ENCODE peak calls at places on chromosomes 1 and 21, in nine cellular contexts. One of them, this sample, is unnamed.

GRCh38 chr1:80836505-80836904 is 964.2 kb upstream of the ADGRL2 start:
- DNase-seq in lower lobe of right lung: no peak
- DNase-seq in hepatocyte: no peak
- DNase-seq in A549: no peak
- DNase-seq in cardiac muscle cell: no peak
- DNase-seq in thyroid gland: no peak
- DNase-seq in aorta: no peak
- DNase-seq in psoas muscle: no peak
- DNase-seq in mesenchymal stem cell: no peak
- DNase-seq in this sample: no peak

GRCh38 chr1:146036990-146037646 is 15.6 kb upstream of the HJV start:
- DNase-seq in aorta: peak; percentile 83
- DNase-seq in hepatocyte: peak; percentile 84
- DNase-seq in cardiac muscle cell: peak; percentile 90
- DNase-seq in A549: peak; percentile 89
- DNase-seq in thyroid gland: peak; percentile 80
- DNase-seq in lower lobe of right lung: peak; percentile 78
- DNase-seq in mesenchymal stem cell: peak; percentile 95
- DNase-seq in psoas muscle: peak; percentile 77
- DNase-seq in this sample: peak; percentile 85

GRCh38 chr1:81477704-81478103 is 323.0 kb upstream of the ADGRL2 start:
- DNase-seq in aorta: no peak
- DNase-seq in mesenchymal stem cell: peak; percentile 53
- DNase-seq in lower lobe of right lung: no peak
- DNase-seq in cardiac muscle cell: peak; percentile 9
- DNase-seq in hepatocyte: no peak
- DNase-seq in psoas muscle: no peak
- DNase-seq in A549: no peak
- DNase-seq in thyroid gland: no peak
- DNase-seq in this sample: no peak

GRCh38 chr1:117678246-117678977 is 72.6 kb downstream of the TENT5C start:
- DNase-seq in hepatocyte: no peak
- DNase-seq in lower lobe of right lung: no peak
- DNase-seq in aorta: no peak
- DNase-seq in thyroid gland: peak; percentile 31
- DNase-seq in psoas muscle: no peak
- DNase-seq in mesenchymal stem cell: peak; percentile 67
- DNase-seq in A549: no peak
- DNase-seq in cardiac muscle cell: no peak
- DNase-seq in this sample: no peak

GRCh38 chr1:228321478-228321877 is 85.2 kb downstream of the TRIM11 start:
- DNase-seq in hepatocyte: no peak
- DNase-seq in psoas muscle: no peak
- DNase-seq in aorta: peak; percentile 39
- DNase-seq in thyroid gland: no peak
- DNase-seq in A549: no peak
- DNase-seq in cardiac muscle cell: no peak
- DNase-seq in lower lobe of right lung: peak; percentile 32
- DNase-seq in mesenchymal stem cell: no peak
- DNase-seq in this sample: no peak

GRCh38 chr1:196535727-196536126 is 72.5 kb downstream of the KCNT2 start:
- DNase-seq in cardiac muscle cell: peak; percentile 29
- DNase-seq in aorta: peak; percentile 23
- DNase-seq in A549: peak; percentile 65
- DNase-seq in hepatocyte: no peak
- DNase-seq in lower lobe of right lung: no peak
- DNase-seq in thyroid gland: no peak
- DNase-seq in psoas muscle: no peak
- DNase-seq in mesenchymal stem cell: peak; percentile 36
- DNase-seq in this sample: no peak

GRCh38 chr1:25799758-25800537 is at the start of gene SELENON:
- DNase-seq in thyroid gland: peak; percentile 68
- DNase-seq in aorta: peak; percentile 86
- DNase-seq in A549: no peak
- DNase-seq in cardiac muscle cell: peak; percentile 78
- DNase-seq in hepatocyte: peak; percentile 75
- DNase-seq in mesenchymal stem cell: peak; percentile 54
- DNase-seq in psoas muscle: peak; percentile 74
- DNase-seq in lower lobe of right lung: peak; percentile 86
- DNase-seq in this sample: peak; percentile 66

GRCh38 chr1:108830119-108831008 is 26.5 kb downstream of the AKNAD1 start:
- DNase-seq in aorta: peak; percentile 89
- DNase-seq in hepatocyte: peak; percentile 36
- DNase-seq in cardiac muscle cell: peak; percentile 89
- DNase-seq in mesenchymal stem cell: peak; percentile 99
- DNase-seq in psoas muscle: peak; percentile 90
- DNase-seq in lower lobe of right lung: peak; percentile 58
- DNase-seq in A549: peak; percentile 83
- DNase-seq in thyroid gland: peak; percentile 31
- DNase-seq in this sample: peak; percentile 83

GRCh38 chr1:31782066-31782762 is 18.1 kb upstream of the ADGRB2 start:
- DNase-seq in A549: no peak
- DNase-seq in aorta: no peak
- DNase-seq in mesenchymal stem cell: no peak
- DNase-seq in psoas muscle: no peak
- DNase-seq in hepatocyte: peak; percentile 57
- DNase-seq in cardiac muscle cell: no peak
- DNase-seq in lower lobe of right lung: no peak
- DNase-seq in thyroid gland: no peak
- DNase-seq in this sample: no peak

GRCh38 chr21:37787456-37787855 is 128.8 kb downstream of the KCNJ6 start:
- DNase-seq in A549: peak; percentile 53
- DNase-seq in hepatocyte: no peak
- DNase-seq in cardiac muscle cell: peak; percentile 78
- DNase-seq in psoas muscle: no peak
- DNase-seq in lower lobe of right lung: no peak
- DNase-seq in mesenchymal stem cell: peak; percentile 87
- DNase-seq in aorta: no peak
- DNase-seq in thyroid gland: no peak
- DNase-seq in this sample: no peak

DNA sequence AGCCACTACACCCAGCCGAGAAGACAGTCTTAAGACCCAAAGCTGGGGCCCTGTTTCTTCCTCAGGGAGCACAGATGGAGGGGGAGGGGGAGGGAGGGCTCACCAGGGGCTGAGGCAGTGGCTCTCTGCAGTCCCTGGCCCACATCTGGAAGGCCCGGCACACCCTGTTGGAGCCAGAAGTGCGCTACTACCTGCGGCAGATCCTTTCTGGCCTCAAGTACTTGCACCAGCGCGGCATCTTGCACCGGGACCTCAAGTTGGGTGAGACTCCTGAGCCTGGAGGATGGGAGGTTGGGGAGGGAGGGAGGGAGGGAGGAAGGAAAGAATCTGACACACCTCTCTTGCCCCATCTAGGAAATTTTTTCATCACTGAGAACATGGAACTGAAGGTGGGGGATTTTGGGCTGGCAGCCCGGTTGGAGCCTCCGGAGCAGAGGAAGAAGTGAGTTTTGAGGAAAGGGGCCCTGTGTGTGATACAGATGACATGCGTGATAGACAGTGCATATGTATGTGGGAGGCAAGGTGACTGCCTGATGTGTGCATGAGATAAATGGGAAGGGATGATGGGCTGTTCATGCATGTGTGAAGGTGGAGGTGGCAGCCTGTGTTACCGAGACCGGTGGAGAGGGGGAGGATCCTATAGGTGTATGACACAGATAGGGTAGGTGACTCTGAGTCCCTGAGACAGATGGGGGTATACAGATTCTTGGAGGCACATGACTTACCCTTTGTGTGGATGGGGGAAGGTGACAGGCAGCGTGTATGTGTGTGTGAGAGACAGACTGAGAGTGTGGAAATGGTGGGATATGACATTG is 1.5 kb downstream of the PLK3 start:
- DNase-seq in cardiac muscle cell: peak; percentile 42
- DNase-seq in hepatocyte: peak; percentile 25
- DNase-seq in lower lobe of right lung: peak; percentile 54
- DNase-seq in thyroid gland: no peak
- DNase-seq in A549: no peak
- DNase-seq in psoas muscle: no peak
- DNase-seq in mesenchymal stem cell: peak; percentile 38
- DNase-seq in aorta: peak; percentile 53
- DNase-seq in this sample: no peak
- H3K4me3 ChIP-seq in cardiac muscle cell: no peak overlapping the region
- H3K4me3 ChIP-seq in hepatocyte: no peak overlapping the region
- H3K4me3 ChIP-seq in lower lobe of right lung: peak overlapping the region; percentile 83
- H3K4me3 ChIP-seq in thyroid gland: no peak overlapping the region
- H3K4me3 ChIP-seq in A549: peak overlapping the region; percentile 98
- H3K4me3 ChIP-seq in psoas muscle: peak overlapping the region; percentile 74
- H3K4me3 ChIP-seq in mesenchymal stem cell: peak overlapping the region; percentile 90
- H3K4me3 ChIP-seq in aorta: peak overlapping the region; percentile 57
- H3K4me3 ChIP-seq in this sample: peak overlapping the region; percentile 62

GRCh38 chr1:246106342-246106763 is 400.7 kb downstream of the SMYD3 start:
- DNase-seq in mesenchymal stem cell: peak; percentile 51
- DNase-seq in lower lobe of right lung: no peak
- DNase-seq in psoas muscle: no peak
- DNase-seq in A549: no peak
- DNase-seq in cardiac muscle cell: no peak
- DNase-seq in hepatocyte: no peak
- DNase-seq in aorta: no peak
- DNase-seq in thyroid gland: no peak
- DNase-seq in this sample: no peak

GRCh38 chr1:246107516-246108277 is 399.4 kb downstream of the SMYD3 start:
- DNase-seq in aorta: no peak
- DNase-seq in lower lobe of right lung: no peak
- DNase-seq in cardiac muscle cell: peak; percentile 18
- DNase-seq in thyroid gland: no peak
- DNase-seq in A549: no peak
- DNase-seq in hepatocyte: no peak
- DNase-seq in psoas muscle: no peak
- DNase-seq in mesenchymal stem cell: peak; percentile 67
- DNase-seq in this sample: no peak

GRCh38 chr1:246110343-246111219 is 396.5 kb downstream of the SMYD3 start:
- DNase-seq in hepatocyte: peak; percentile 46
- DNase-seq in psoas muscle: no peak
- DNase-seq in mesenchymal stem cell: peak; percentile 95
- DNase-seq in lower lobe of right lung: no peak
- DNase-seq in aorta: no peak
- DNase-seq in A549: peak; percentile 63
- DNase-seq in cardiac muscle cell: peak; percentile 21
- DNase-seq in thyroid gland: no peak
- DNase-seq in this sample: no peak

GRCh38 chr1:246108278-246108925 is 398.7 kb downstream of the SMYD3 start:
- DNase-seq in thyroid gland: no peak
- DNase-seq in aorta: no peak
- DNase-seq in lower lobe of right lung: no peak
- DNase-seq in hepatocyte: peak; percentile 8
- DNase-seq in psoas muscle: no peak
- DNase-seq in cardiac muscle cell: no peak
- DNase-seq in mesenchymal stem cell: no peak
- DNase-seq in A549: no peak
- DNase-seq in this sample: no peak

DNA sequence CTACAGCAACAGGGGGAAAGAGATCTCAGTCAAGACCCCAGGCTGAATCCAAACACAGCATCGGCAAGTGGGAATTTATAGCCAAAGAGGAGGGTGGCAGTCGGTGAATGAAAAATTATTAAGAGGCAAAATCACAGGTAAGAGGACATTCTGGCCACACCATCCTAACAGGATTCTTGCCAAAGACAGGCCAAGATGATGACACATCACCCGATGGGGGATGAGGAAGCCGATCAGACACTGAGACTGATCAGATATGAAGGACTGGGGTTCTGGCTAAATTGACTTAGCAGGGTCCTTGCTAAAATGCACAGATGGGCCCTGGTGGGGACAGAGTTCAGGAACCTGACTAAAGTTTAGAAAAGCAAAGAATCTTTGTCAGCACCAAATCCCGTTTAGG is 402.2 kb downstream of the SMYD3 start:
- DNase-seq in aorta: no peak
- DNase-seq in thyroid gland: no peak
- DNase-seq in A549: no peak
- DNase-seq in cardiac muscle cell: no peak
- DNase-seq in lower lobe of right lung: no peak
- DNase-seq in psoas muscle: no peak
- DNase-seq in hepatocyte: no peak
- DNase-seq in mesenchymal stem cell: no peak
- DNase-seq in this sample: no peak
- H3K27ac ChIP-seq in aorta: no peak overlapping the region
- H3K27ac ChIP-seq in thyroid gland: no peak overlapping the region
- H3K27ac ChIP-seq in A549: no peak overlapping the region
- H3K27ac ChIP-seq in cardiac muscle cell: no peak overlapping the region
- H3K27ac ChIP-seq in lower lobe of right lung: no peak overlapping the region
- H3K27ac ChIP-seq in psoas muscle: no peak overlapping the region
- H3K27ac ChIP-seq in hepatocyte: no peak overlapping the region
- H3K27ac ChIP-seq in mesenchymal stem cell: no peak overlapping the region
- H3K27ac ChIP-seq in this sample: no peak overlapping the region

GRCh38 chr1:89174491-89174890 is 1.3 kb downstream of the GBP7 start:
- DNase-seq in lower lobe of right lung: no peak
- DNase-seq in aorta: no peak
- DNase-seq in psoas muscle: no peak
- DNase-seq in mesenchymal stem cell: no peak
- DNase-seq in thyroid gland: no peak
- DNase-seq in hepatocyte: no peak
- DNase-seq in A549: no peak
- DNase-seq in cardiac muscle cell: no peak
- DNase-seq in this sample: no peak
- H3K9me3 ChIP-seq in lower lobe of right lung: no peaks in the 10 kb centered on the region
- H3K9me3 ChIP-seq in aorta: no peaks in the 10 kb centered on the region
- H3K9me3 ChIP-seq in psoas muscle: no peaks in the 10 kb centered on the region
- H3K9me3 ChIP-seq in mesenchymal stem cell: no peaks in the 10 kb centered on the region
- H3K9me3 ChIP-seq in thyroid gland: no peaks in the 10 kb centered on the region
- H3K9me3 ChIP-seq in hepatocyte: no peaks in the 10 kb centered on the region
- H3K9me3 ChIP-seq in A549: no peaks in the 10 kb centered on the region
- H3K9me3 ChIP-seq in cardiac muscle cell: no peaks in the 10 kb centered on the region
- H3K9me3 ChIP-seq in this sample: no peaks in the 10 kb centered on the region

GRCh38 chr21:44485254-44485793 is 30.0 kb downstream of the LRRC3 start:
- DNase-seq in mesenchymal stem cell: peak; percentile 74
- DNase-seq in cardiac muscle cell: no peak
- DNase-seq in psoas muscle: no peak
- DNase-seq in thyroid gland: no peak
- DNase-seq in lower lobe of right lung: no peak
- DNase-seq in A549: peak; percentile 83
- DNase-seq in aorta: peak; percentile 69
- DNase-seq in hepatocyte: peak; percentile 75
- DNase-seq in this sample: no peak

GRCh38 chr21:44484498-44485253 is 29.4 kb downstream of the LRRC3 start:
- DNase-seq in lower lobe of right lung: no peak
- DNase-seq in mesenchymal stem cell: no peak
- DNase-seq in psoas muscle: no peak
- DNase-seq in hepatocyte: no peak
- DNase-seq in thyroid gland: no peak
- DNase-seq in A549: no peak
- DNase-seq in cardiac muscle cell: no peak
- DNase-seq in aorta: no peak
- DNase-seq in this sample: no peak

GRCh38 chr21:44487831-44488230 is 32.5 kb downstream of the LRRC3 start:
- DNase-seq in hepatocyte: peak; percentile 42
- DNase-seq in thyroid gland: no peak
- DNase-seq in mesenchymal stem cell: peak; percentile 11
- DNase-seq in aorta: no peak
- DNase-seq in A549: peak; percentile 45
- DNase-seq in psoas muscle: no peak
- DNase-seq in lower lobe of right lung: no peak
- DNase-seq in cardiac muscle cell: no peak
- DNase-seq in this sample: no peak

GRCh38 chr21:44486302-44486701 is 31.0 kb downstream of the LRRC3 start:
- DNase-seq in hepatocyte: no peak
- DNase-seq in psoas muscle: no peak
- DNase-seq in A549: no peak
- DNase-seq in thyroid gland: no peak
- DNase-seq in lower lobe of right lung: no peak
- DNase-seq in cardiac muscle cell: no peak
- DNase-seq in mesenchymal stem cell: no peak
- DNase-seq in aorta: no peak
- DNase-seq in this sample: no peak

GRCh38 chr21:44485796-44486195 is 30.5 kb downstream of the LRRC3 start:
- DNase-seq in mesenchymal stem cell: no peak
- DNase-seq in A549: no peak
- DNase-seq in aorta: no peak
- DNase-seq in psoas muscle: no peak
- DNase-seq in thyroid gland: no peak
- DNase-seq in cardiac muscle cell: no peak
- DNase-seq in hepatocyte: no peak
- DNase-seq in lower lobe of right lung: no peak
- DNase-seq in this sample: no peak
- H3K4me3 ChIP-seq in mesenchymal stem cell: peak overlapping the region; percentile 71
- H3K4me3 ChIP-seq in A549: peak overlapping the region; percentile 64
- H3K4me3 ChIP-seq in aorta: no peak overlapping the region
- H3K4me3 ChIP-seq in psoas muscle: peak overlapping the region; percentile 15
- H3K4me3 ChIP-seq in thyroid gland: no peak overlapping the region
- H3K4me3 ChIP-seq in cardiac muscle cell: peak overlapping the region; percentile 29
- H3K4me3 ChIP-seq in hepatocyte: peak overlapping the region; percentile 50
- H3K4me3 ChIP-seq in lower lobe of right lung: peak overlapping the region; percentile 36
- H3K4me3 ChIP-seq in this sample: peak overlapping the region; percentile 21

This sample was measured in uterus.